ENCODE peak calls at places on chromosome 14, in four cellular contexts. W, G, K and Q are unnamed samples.

GRCh38 chr14:68741839-68742470 is 50.9 kb downstream of the ZFP36L1 start:
- DNase-seq in K (no peak), G (no peak), W (no peak), Q (no peak)

GRCh38 chr14:77195766-77196165 is 14.2 kb downstream of the TMEM63C start:
- DNase-seq in W (no peak), K (no peak), G (no peak), Q (no peak)

GRCh38 chr14:77041837-77042557 is 13.5 kb upstream of the IRF2BPL start:
- DNase-seq in G (no peak), W (no peak), K (no peak), Q (no peak)

GRCh38 chr14:101005447-101005846 is 101.9 kb upstream of the RTL1 start:
- DNase-seq in G (no peak), W (no peak), K (no peak), Q (no peak)

GRCh38 chr14:93943052-93943451 is 15.9 kb downstream of the FAM181A start:
- DNase-seq in G (no peak), K (no peak), W (no peak), Q (no peak)

GRCh38 chr14:94173885-94174621 is at the start of gene PPP4R4:
- DNase-seq in G (peak), W (peak), K (peak), Q (peak)

GRCh38 chr14:69069020-69069421 is 83.9 kb downstream of the DCAF5 start:
- DNase-seq in K (no peak), W (no peak), G (peak), Q (no peak)

GRCh38 chr14:104392396-104393198 is 187.0 kb upstream of the C14orf180 start:
- DNase-seq in K (no peak), G (no peak), W (no peak), Q (no peak)

GRCh38 chr14:23930742-23931141 is 22.8 kb upstream of the DHRS4 start:
- DNase-seq in K (no peak), W (no peak), G (no peak), Q (no peak)

GRCh38 chr14:60655114-60655897 is 6.0 kb upstream of the SIX1 start:
- DNase-seq in K (no peak), W (no peak), G (peak), Q (no peak)

GRCh38 chr14:100104523-100105300 is 39.5 kb downstream of the EVL start:
- DNase-seq in G (peak), W (no peak), K (no peak), Q (no peak)

GRCh38 chr14:23548351-23549318 is 2.9 kb downstream of the ZFHX2 start:
- DNase-seq in K (no peak), G (peak), W (no peak), Q (no peak)

GRCh38 chr14:90675399-90675798 is 140.8 kb downstream of the TTC7B start:
- DNase-seq in K (no peak), W (no peak), G (no peak), Q (no peak)